ENCODE peak calls at places on chromosomes 2 and 18, in seven cellular contexts. O is colonic mucosa; V is CD8-positive, alpha-beta memory T cell; J is body of pancreas; D is ovary; Q is endodermal cell; H is neural progenitor cell. B is an unnamed sample. For H3K4me1, the result is how much of the 10 kb centered on the place peaks cover.

GRCh38 chr2:151261977-151262291 is 271 bp upstream of the RBM43 start:
- DNase-seq in J (no peak), D (no peak), Q (no peak), H (no peak), V (no peak), O (no peak), B (no peak)

GRCh38 chr2:185391571-185391970 is 347.0 kb upstream of the FSIP2 start:
- DNase-seq in O (no peak), J (no peak), H (no peak), Q (no peak), D (no peak), V (no peak), B (no peak)

GRCh38 chr2:58448065-58448507 is 207.0 kb upstream of the FANCL start:
- DNase-seq in D (peak), V (no peak), Q (peak), J (peak), O (peak), H (peak), B (peak)

GRCh38 chr2:49770919-49771318 is 616.6 kb upstream of the FSHR start:
- DNase-seq in H (peak), O (no peak), V (no peak), D (no peak), J (peak), Q (peak), B (peak)

GRCh38 chr2:118846667-118847446 is 591 bp downstream of the EN1 start:
- DNase-seq in H (peak), Q (peak), J (no peak), V (no peak), O (no peak), D (no peak), B (no peak)

GRCh38 chr18:55420977-55421611 is 166.9 kb downstream of the TCF4 start:
- DNase-seq in D (no peak), J (no peak), O (no peak), H (no peak), V (no peak), Q (no peak), B (no peak)

GRCh38 chr2:143525006-143525405 is 395.8 kb downstream of the ARHGAP15 start:
- DNase-seq in V (no peak), J (no peak), O (no peak), D (no peak), H (no peak), Q (no peak), B (no peak)

GRCh38 chr2:11582526-11583202 is 48.8 kb downstream of the GREB1 start:
- DNase-seq in D (peak), J (peak), H (peak), Q (peak), O (peak), V (peak), B (no peak)

GRCh38 chr18:3002766-3003165 is 10.2 kb downstream of the LPIN2 start:
- DNase-seq in H (no peak), Q (no peak), V (no peak), D (no peak), J (no peak), O (no peak), B (no peak)

GRCh38 chr2:101205521-101205998 is 47.1 kb upstream of the CNOT11 start:
- DNase-seq in V (peak), H (peak), Q (peak), D (peak), O (peak), J (peak), B (peak)

GRCh38 chr2:42084231-42084671 is 36.4 kb downstream of the PKDCC start:
- DNase-seq in D (no peak), O (peak), V (no peak), H (no peak), J (no peak), Q (no peak), B (peak)

GRCh38 chr2:144111443-144111842 is 408.5 kb downstream of the ZEB2 start:
- DNase-seq in J (no peak), V (no peak), Q (no peak), H (no peak), D (no peak), O (no peak), B (no peak)

GRCh38 chr18:22563098-22563707 is 145.5 kb upstream of the CTAGE1 start:
- DNase-seq in H (peak), O (peak), Q (peak), J (peak), D (no peak), V (peak), B (no peak)

GRCh38 chr2:180322781-180323180 is 315.7 kb upstream of the CWC22 start:
- DNase-seq in O (no peak), J (no peak), H (no peak), V (no peak), Q (no peak), D (no peak), B (no peak)

GRCh38 chr2:133733856-133734255 is 165.6 kb upstream of the NCKAP5 start:
- DNase-seq in Q (no peak), H (no peak), O (no peak), V (no peak), J (no peak), D (no peak), B (no peak)

GRCh38 chr2:130911996-130912395 is 75.3 kb downstream of the ARHGEF4 start:
- DNase-seq in O (no peak), J (no peak), Q (no peak), V (no peak), D (no peak), H (no peak), B (peak)

GRCh38 chr2:224395646-224396390 is 6.1 kb downstream of the FAM124B start:
- DNase-seq in H (no peak), D (no peak), O (no peak), V (no peak), J (no peak), Q (no peak), B (no peak)

GRCh38 chr2:5035134-5035533 is 657.0 kb upstream of the SOX11 start:
- DNase-seq in J (no peak), V (no peak), Q (no peak), H (no peak), D (no peak), O (no peak), B (no peak)

GRCh38 chr2:111626862-111627163 is 257.2 kb downstream of the ANAPC1 start:
- DNase-seq in V (no peak), O (no peak), H (no peak), D (no peak), J (no peak), Q (no peak), B (no peak)

GRCh38 chr2:30981519-30981918 is 156.7 kb downstream of the GALNT14 start:
- DNase-seq in J (no peak), V (no peak), O (no peak), Q (no peak), D (no peak), H (peak), B (no peak)

GRCh38 chr2:47488870-47489584 is 86.1 kb downstream of the MSH2 start:
- DNase-seq in J (no peak), O (no peak), H (no peak), Q (no peak), D (no peak), V (no peak), B (no peak)

GRCh38 chr2:16102976-16103380 is 162.6 kb downstream of the MYCN start:
- DNase-seq in V (no peak), O (peak), D (no peak), J (no peak), Q (no peak), H (no peak), B (no peak)

GRCh38 chr2:161576421-161576820 is 47.8 kb upstream of the SLC4A10 start:
- DNase-seq in Q (peak), V (no peak), O (no peak), D (no peak), J (no peak), H (peak), B (no peak)

GRCh38 chr2:95007822-95008221 is 17.7 kb upstream of the MAL start:
- DNase-seq in D (no peak), J (no peak), V (no peak), H (no peak), O (no peak), Q (peak), B (no peak)

GRCh38 chr2:79982445-79982844 is 322.1 kb downstream of the LRRTM1 start:
- DNase-seq in O (peak), H (peak), D (no peak), J (no peak), Q (peak), V (no peak), B (no peak)

GRCh38 chr2:95353613-95354468 is 48.7 kb upstream of the FAHD2A start:
- DNase-seq in O (no peak), J (no peak), Q (peak), D (no peak), H (no peak), V (no peak), B (no peak)

GRCh38 chr2:47359375-47359868 is 43.5 kb upstream of the MSH2 start:
- DNase-seq in J (no peak), O (no peak), H (no peak), Q (peak), V (no peak), D (no peak), B (no peak)

GRCh38 chr2:78896536-78896935 is 129.0 kb upstream of the REG3G start:
- DNase-seq in H (no peak), O (no peak), Q (no peak), D (no peak), J (no peak), V (no peak), B (no peak)

GRCh38 chr2:111656893-111657292 is 227.1 kb downstream of the ANAPC1 start:
- DNase-seq in V (no peak), H (no peak), O (no peak), Q (peak), J (no peak), D (no peak), B (no peak)

GRCh38 chr2:226800941-226801784 is 1.5 kb upstream of the IRS1 start:
- DNase-seq in J (peak), D (peak), O (peak), V (peak), H (peak), Q (peak), B (peak)

GRCh38 chr18:74225193-74225840 is 66.4 kb downstream of the CYB5A start:
- DNase-seq in V (no peak), O (no peak), J (peak), H (no peak), Q (no peak), D (no peak), B (no peak)
- H3K4me1 ChIP-seq in V (under half), O (under half), J (half or more), H (under half), Q (under half), D (under half), B (under half)

GRCh38 chr2:160270571-160271113 is 70.6 kb upstream of the ITGB6 start:
- DNase-seq in D (peak), J (no peak), H (no peak), V (no peak), Q (no peak), O (no peak), B (peak)

GRCh38 chr2:160271166-160272086 is 71.4 kb upstream of the ITGB6 start:
- DNase-seq in Q (peak), V (no peak), J (peak), D (peak), H (peak), O (no peak), B (peak)

GRCh38 chr2:160269803-160270570 is 69.9 kb upstream of the ITGB6 start:
- DNase-seq in Q (peak), H (peak), J (peak), D (peak), O (peak), V (peak), B (peak)

GRCh38 chr2:160268382-160268781 is 68.3 kb upstream of the ITGB6 start:
- DNase-seq in J (no peak), O (no peak), Q (no peak), D (no peak), V (no peak), H (no peak), B (no peak)

GRCh38 chr2:160269365-160269764 is 69.3 kb upstream of the ITGB6 start:
- DNase-seq in D (no peak), V (no peak), O (no peak), Q (no peak), J (no peak), H (no peak), B (peak)
- H3K27ac ChIP-seq in D (peak), V (peak), O (peak), Q (no peak), J (peak), H (no peak), B (peak)

GRCh38 chr2:105754011-105754410 is 9.3 kb downstream of the NCK2 start:
- DNase-seq in V (peak), D (no peak), J (no peak), O (no peak), H (no peak), Q (peak), B (no peak)
- H3K4me1 ChIP-seq in V (half or more), D (under half), J (half or more), O (under half), H (under half), Q (under half), B (under half)

GRCh38 chr2:219119422-219120043 is 41.1 kb downstream of the NHEJ1 start:
- DNase-seq in D (peak), V (peak), Q (peak), J (peak), H (peak), O (peak), B (peak)
- H3K27ac ChIP-seq in D (no peak), V (no peak), Q (no peak), J (no peak), H (no peak), O (no peak), B (no peak)

DNA sequence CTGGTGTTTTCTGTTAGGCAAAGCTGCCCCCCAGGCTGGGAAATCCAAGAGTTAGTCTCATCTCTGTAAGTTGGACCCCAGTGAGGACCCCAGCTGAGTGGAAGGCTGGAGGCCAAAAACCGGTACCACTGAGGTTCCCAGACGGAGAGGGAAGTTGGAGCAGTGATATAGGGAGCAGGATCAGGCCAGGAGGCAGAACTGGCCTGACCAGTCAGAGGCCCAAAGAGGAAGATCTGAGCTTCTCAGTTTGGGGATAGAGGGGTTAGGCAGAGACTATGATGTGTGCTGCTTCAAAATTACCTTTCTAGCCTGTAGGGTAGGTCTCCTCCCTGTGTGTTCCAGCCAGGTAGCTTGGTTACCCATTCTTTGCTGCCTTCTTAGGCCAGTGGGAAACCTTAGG is 4.6 kb upstream of the RNF181 start:
- DNase-seq in V (no peak), Q (no peak), J (no peak), H (no peak), D (no peak), O (no peak), B (no peak)
- H3K4me1 ChIP-seq in V (under half), Q (under half), J (half or more), H (under half), D (under half), O (under half), B (under half)

DNA sequence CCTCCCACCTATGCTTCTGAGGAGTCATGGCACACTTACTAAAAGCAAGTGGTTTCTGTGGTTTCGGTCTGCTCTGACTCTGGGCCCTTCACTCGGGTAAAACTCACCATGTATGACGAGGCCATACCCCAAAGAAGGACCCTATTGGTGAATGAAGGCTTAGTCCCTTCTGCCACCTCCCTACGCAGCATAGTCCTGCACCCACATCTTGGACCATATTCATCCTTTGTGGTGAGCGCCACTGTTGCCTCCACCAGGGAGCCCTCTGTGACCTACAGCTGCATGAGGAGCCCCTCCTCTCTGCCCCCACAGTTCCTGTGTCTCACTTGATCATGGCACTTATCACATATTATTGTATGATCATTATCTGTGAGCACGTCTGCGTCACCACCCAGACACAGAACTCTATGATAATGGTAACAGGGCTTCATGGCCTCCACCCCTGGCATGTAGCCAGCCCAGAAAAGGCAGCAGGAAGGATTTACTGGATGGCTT is 113.3 kb downstream of the TFCP2L1 start:
- DNase-seq in V (no peak), H (no peak), J (no peak), D (no peak), Q (no peak), O (no peak), B (no peak)
- H3K27ac ChIP-seq in V (no peak), H (no peak), J (no peak), D (no peak), Q (no peak), O (no peak), B (no peak)

GRCh38 chr2:240564571-240565266 is 3.6 kb upstream of the RNPEPL1 start:
- DNase-seq in Q (peak), O (peak), D (peak), V (peak), H (no peak), J (no peak), B (no peak)
- H3K4me1 ChIP-seq in Q (under half), O (under half), D (under half), V (half or more), H (under half), J (half or more), B (under half)